ENCODE peak calls at places on chromosomes 4 and X, in ten cellular contexts. Q is NCI-H82; I is SIG-M5; S is NCI-H1105 treated with DMSO at 0.1 percent for 48 hours; J is activated gamma-delta T cell treated with anti-CD3 and anti-CD28 coated beads, Interleukin-2, amount 50 U/mL, for 16 hours; C is ELF-1; D is fibroblast of the aortic adventitia; K is adrenal gland; G is sciatic nerve; N is activated CD4-positive, alpha-beta T cell treated with anti-CD3 and anti-CD28 coated beads for 1 hour. V is an unnamed sample.

GRCh38 chr4:147863808-147864472 is 132.1 kb downstream of the ARHGAP10 start:
- DNase-seq in I (no peak), J (no peak), N (no peak), S (no peak), G (no peak), Q (no peak), C (no peak), D (peak), K (no peak), V (no peak)

GRCh38 chr4:71382569-71383560 is 44.0 kb downstream of the SLC4A4 start:
- DNase-seq in D (no peak), S (no peak), G (no peak), N (no peak), J (no peak), Q (no peak), I (no peak), K (no peak), C (no peak), V (no peak)

GRCh38 chr4:71287305-71287704 is 51.5 kb upstream of the SLC4A4 start:
- DNase-seq in D (peak), C (no peak), K (no peak), S (no peak), J (no peak), Q (no peak), N (no peak), G (no peak), I (no peak), V (no peak)

GRCh38 chr4:150082241-150082640 is 4.0 kb downstream of the DCLK2 start:
- DNase-seq in J (no peak), K (no peak), D (no peak), Q (peak), G (no peak), S (peak), C (no peak), I (no peak), N (no peak), V (no peak)

GRCh38 chrX:69389221-69389620 is 114.9 kb upstream of the NALF2 start:
- DNase-seq in I (no peak), Q (no peak), S (no peak), G (no peak), N (no peak), J (no peak), D (no peak), K (no peak), C (peak), V (no peak)

GRCh38 chrX:78098108-78098507 is 5.9 kb upstream of the PGK1 start:
- DNase-seq in I (no peak), G (no peak), J (no peak), Q (no peak), D (no peak), N (no peak), C (no peak), S (no peak), K (no peak), V (no peak)

GRCh38 chrX:101260435-101260834 is 30.7 kb downstream of the TAF7L start:
- DNase-seq in N (no peak), K (no peak), J (no peak), I (no peak), C (peak), Q (peak), D (peak), G (no peak), S (no peak), V (no peak)

GRCh38 chr4:107863850-107864371 is 39.2 kb downstream of the SGMS2 start:
- DNase-seq in J (no peak), D (peak), C (no peak), G (no peak), K (no peak), N (no peak), I (no peak), Q (no peak), S (no peak), V (no peak)

GRCh38 chr4:153541426-153542096 is 75.4 kb downstream of the TMEM131L start:
- DNase-seq in D (peak), G (no peak), S (no peak), C (no peak), Q (no peak), I (no peak), J (no peak), K (no peak), N (no peak), V (no peak)